ENCODE peak calls at places on chromosomes 3 and 15, in eight cellular contexts. V is breast epithelium, G is endothelial cell of umbilical vein, H is suprapubic skin, Z is stomach, U is HCT116, K is sigmoid colon, Q is transverse colon. W is an unnamed sample.

GRCh38 chr15:38252481-38253311 is at the start of gene SPRED1:
- DNase-seq in V (peak; percentile 60), G (peak; percentile 69), H (peak; percentile 87), Z (peak; percentile 63), U (no peak), K (peak; percentile 90), Q (peak; percentile 74), W (peak; percentile 90)

GRCh38 chr3:74599564-74599963 is 14.9 kb downstream of the CNTN3 start:
- DNase-seq in V (no peak), G (no peak), H (no peak), Z (no peak), U (no peak), K (no peak), Q (no peak), W (no peak)

GRCh38 chr3:132211896-132212295 is 105.3 kb upstream of the ACP3 start:
- DNase-seq in V (no peak), G (no peak), H (no peak), Z (no peak), U (no peak), K (no peak), Q (no peak), W (no peak)

GRCh38 chr3:182364723-182365650 is 428.3 kb upstream of the ATP11B start:
- DNase-seq in V (no peak), G (peak; percentile 97), H (no peak), Z (peak; percentile 78), U (peak; percentile 94), K (peak; percentile 69), Q (peak; percentile 7), W (no peak)

GRCh38 chr15:66648588-66648987 is 53.4 kb upstream of the SMAD6 start:
- DNase-seq in V (no peak), G (no peak), H (no peak), Z (no peak), U (no peak), K (no peak), Q (no peak), W (no peak)

GRCh38 chr15:52673312-52673711 is 5.9 kb downstream of the ATOSA start:
- DNase-seq in V (no peak), G (no peak), H (no peak), Z (no peak), U (no peak), K (no peak), Q (no peak), W (no peak)

GRCh38 chr15:98063311-98063710 is 102.8 kb downstream of the ARRDC4 start:
- DNase-seq in V (no peak), G (no peak), H (no peak), Z (no peak), U (no peak), K (no peak), Q (no peak), W (no peak)

GRCh38 chr3:190517696-190518095 is 3.8 kb downstream of the IL1RAP start:
- DNase-seq in V (no peak), G (no peak), H (no peak), Z (no peak), U (no peak), K (no peak), Q (no peak), W (no peak)

GRCh38 chr3:129521702-129522101 is 6.7 kb upstream of the RHO start:
- DNase-seq in V (no peak), G (no peak), H (no peak), Z (no peak), U (no peak), K (no peak), Q (no peak), W (peak; percentile 56)

GRCh38 chr3:187922704-187923393 is 177.6 kb upstream of the BCL6 start:
- DNase-seq in V (no peak), G (no peak), H (no peak), Z (no peak), U (no peak), K (no peak), Q (no peak), W (no peak)

GRCh38 chr15:29252231-29252630 is 17.4 kb downstream of the NSMCE3 start:
- DNase-seq in V (no peak), G (no peak), H (no peak), Z (no peak), U (no peak), K (no peak), Q (no peak), W (no peak)

DNA sequence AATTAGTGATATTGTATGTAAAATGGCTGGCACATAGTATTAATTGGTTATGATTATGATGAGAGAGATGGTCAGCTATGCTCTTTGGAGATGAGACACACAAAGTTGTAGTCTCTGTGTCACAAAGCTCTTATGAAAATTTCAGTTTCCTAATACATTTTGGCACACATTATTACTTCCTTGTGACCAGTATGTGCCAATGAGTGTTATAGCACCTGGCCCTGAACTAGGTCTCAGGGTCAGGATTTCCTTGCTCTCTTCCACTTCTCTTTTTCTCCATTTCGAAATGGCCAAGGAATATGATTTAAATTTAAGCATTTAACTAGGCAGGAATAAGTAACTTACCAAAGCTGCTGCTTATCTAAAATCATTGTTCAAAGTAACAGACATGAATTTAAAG is 28.0 kb downstream of the TIPARP start:
- DNase-seq in V (no peak), G (no peak), H (no peak), Z (no peak), U (no peak), K (no peak), Q (no peak), W (no peak)
- TF ChIP-seq CTCF in V (no peak), G (no peak), H (no peak), Z (no peak), U (no peak), K (no peak), Q (no peak), W (no peak)

DNA sequence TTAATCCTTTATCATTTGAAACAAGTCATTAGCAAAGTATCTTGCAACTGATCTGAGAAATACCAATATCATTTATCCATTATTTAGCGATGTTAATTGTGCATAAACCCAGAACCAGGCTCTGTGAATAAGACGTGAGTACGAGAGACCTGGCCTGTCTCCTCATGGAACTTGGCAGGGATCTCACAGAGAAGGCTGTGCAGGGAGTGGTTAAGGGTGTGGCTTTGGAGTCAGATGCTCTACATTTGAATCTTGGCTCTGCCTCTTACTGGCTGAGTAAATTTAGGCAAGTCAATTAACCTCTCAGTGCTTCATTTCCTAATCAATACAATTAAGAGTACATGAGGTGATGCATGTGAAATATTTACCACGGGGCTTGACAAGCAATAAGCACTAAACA is 39.9 kb upstream of the TBL1XR1 start:
- DNase-seq in V (no peak), G (no peak), H (no peak), Z (no peak), U (no peak), K (no peak), Q (peak; percentile 56), W (no peak)
- TF ChIP-seq POLR2AphosphoS5 in V (no peak), G (no peak), H (no peak), Z (no peak), U (no peak), K (no peak), Q (no peak), W (no peak)

GRCh38 chr3:33664195-33664594 is 53.9 kb downstream of the CLASP2 start:
- DNase-seq in V (no peak), G (peak; percentile 72), H (no peak), Z (no peak), U (no peak), K (no peak), Q (no peak), W (no peak)

GRCh38 chr3:33660035-33660434 is 58.0 kb downstream of the CLASP2 start:
- DNase-seq in V (no peak), G (peak; percentile 4), H (no peak), Z (no peak), U (no peak), K (no peak), Q (no peak), W (no peak)

GRCh38 chr3:33663042-33663441 is 55.0 kb downstream of the CLASP2 start:
- DNase-seq in V (no peak), G (no peak), H (no peak), Z (no peak), U (no peak), K (no peak), Q (no peak), W (no peak)

GRCh38 chr3:33658039-33658438 is 60.0 kb downstream of the CLASP2 start:
- DNase-seq in V (no peak), G (no peak), H (no peak), Z (no peak), U (no peak), K (no peak), Q (no peak), W (no peak)

DNA sequence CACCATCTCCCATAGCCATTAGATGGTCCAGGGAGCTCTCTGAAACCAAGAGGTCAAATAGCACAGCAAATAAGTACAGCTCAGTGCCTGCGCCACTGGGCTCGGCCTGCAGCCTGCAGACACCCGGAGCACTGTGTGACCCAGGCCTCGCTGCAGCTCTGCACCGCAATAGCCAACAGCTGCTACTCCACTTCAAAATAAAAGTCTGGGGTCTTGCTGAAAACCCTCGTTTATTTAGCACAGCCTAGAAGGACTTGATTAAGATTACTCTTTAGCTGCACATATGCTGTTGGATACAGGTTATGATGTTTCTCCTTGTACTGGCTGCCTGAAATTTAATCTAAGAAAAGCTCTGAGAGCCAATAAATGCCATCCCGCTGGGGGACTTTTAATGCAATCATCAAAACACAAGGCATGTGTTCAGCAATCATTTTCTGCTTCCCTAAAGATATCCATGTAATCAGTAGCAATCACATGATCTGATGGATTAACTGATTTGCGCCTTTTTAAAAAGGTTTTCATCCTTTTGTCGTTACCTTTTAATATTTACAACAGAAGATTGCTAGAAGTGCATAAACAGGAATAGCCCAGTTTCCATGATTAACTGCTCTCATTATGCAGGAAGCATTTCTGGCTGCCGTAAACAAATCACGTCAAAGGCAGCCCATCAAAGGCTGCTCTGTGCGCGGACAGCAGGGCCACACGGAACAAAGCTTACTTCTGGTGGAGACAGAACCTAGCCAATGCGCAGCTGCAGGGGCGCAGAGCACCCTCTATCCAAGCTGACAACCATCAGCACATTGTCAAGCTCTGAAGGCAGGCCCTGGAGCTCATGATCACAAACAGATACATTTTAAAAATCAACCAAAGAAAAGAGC is 58.8 kb downstream of the CLASP2 start:
- DNase-seq in V (peak; percentile 36), G (peak; percentile 89), H (peak; percentile 80), Z (peak; percentile 62), U (no peak), K (peak; percentile 85), Q (peak; percentile 65), W (peak; percentile 87)
- TF ChIP-seq CTCF in V (no peak), G (no peak), H (no peak), Z (no peak), U (no peak), K (no peak), Q (no peak), W (no peak)

GRCh38 chr3:183873986-183874385 is 10.7 kb downstream of the PARL start:
- DNase-seq in V (no peak), G (no peak), H (no peak), Z (no peak), U (no peak), K (no peak), Q (no peak), W (no peak)

GRCh38 chr3:183884097-183884436 is 613 bp downstream of the PARL start:
- DNase-seq in V (no peak), G (no peak), H (no peak), Z (no peak), U (no peak), K (no peak), Q (no peak), W (no peak)

GRCh38 chr3:183883291-183884096 is 1.2 kb downstream of the PARL start:
- DNase-seq in V (no peak), G (peak; percentile 5), H (no peak), Z (no peak), U (no peak), K (no peak), Q (no peak), W (no peak)

GRCh38 chr3:183880121-183880520 is 4.6 kb downstream of the PARL start:
- DNase-seq in V (no peak), G (no peak), H (no peak), Z (no peak), U (no peak), K (no peak), Q (no peak), W (no peak)

GRCh38 chr3:183878071-183878470 is 6.6 kb downstream of the PARL start:
- DNase-seq in V (no peak), G (no peak), H (no peak), Z (no peak), U (no peak), K (no peak), Q (no peak), W (no peak)
- TF ChIP-seq POLR2AphosphoS5 in V (no peak), G (no peak), H (no peak), Z (no peak), U (no peak), K (no peak), Q (no peak), W (no peak)

W was measured in spleen.